ENCODE peak calls at places on chromosomes 3 and 15, in four cellular contexts. M, K, G and S are unnamed samples.

GRCh38 chr15:71424765-71425164 is 309.5 kb downstream of the THSD4 start:
- DNase-seq in G (peak; percentile 23), K (no peak), M (no peak), S (no peak)

GRCh38 chr3:137768361-137769320 is 4.5 kb downstream of the SOX14 start:
- DNase-seq in K (no peak), G (no peak), M (no peak), S (no peak)

GRCh38 chr3:10992946-10993728 is 589 bp downstream of the SLC6A1 start:
- DNase-seq in M (no peak), G (no peak), K (no peak), S (no peak)

GRCh38 chr3:11976976-11977375 is 27.2 kb upstream of the SYN2 start:
- DNase-seq in G (no peak), M (no peak), K (no peak), S (no peak)

GRCh38 chr3:145865329-145865904 is 295.6 kb downstream of the PLOD2 start:
- DNase-seq in G (no peak), K (no peak), M (no peak), S (no peak)

GRCh38 chr3:56321383-56321782 is 146.9 kb downstream of the ERC2 start:
- DNase-seq in G (no peak), M (no peak), K (no peak), S (no peak)

GRCh38 chr3:58272891-58273290 is 33.2 kb upstream of the RPP14 start:
- DNase-seq in K (no peak), G (peak; percentile 42), M (no peak), S (no peak)

GRCh38 chr3:143354342-143354741 is 234.8 kb downstream of the CHST2 start:
- DNase-seq in M (no peak), G (no peak), K (no peak), S (no peak)

GRCh38 chr3:57696861-57697321 is 4.0 kb upstream of the DENND6A start:
- DNase-seq in G (peak; percentile 45), M (no peak), K (peak; percentile 80), S (peak; percentile 53)

GRCh38 chr3:189602471-189602870 is 28.7 kb upstream of the TP63 start:
- DNase-seq in M (no peak), K (no peak), G (no peak), S (no peak)

GRCh38 chr15:27844018-27844666 is 255.0 kb downstream of the OCA2 start:
- DNase-seq in M (no peak), G (peak; percentile 82), K (no peak), S (no peak)

GRCh38 chr15:79593119-79593869 is 161.2 kb downstream of the MINAR1 start:
- DNase-seq in M (no peak), G (peak; percentile 22), K (no peak), S (no peak)

GRCh38 chr15:62770752-62771151 is 271.8 kb upstream of the TPM1 start:
- DNase-seq in G (peak; percentile 94), M (no peak), K (no peak), S (no peak)

GRCh38 chr3:34254285-34254684 is 455.9 kb downstream of the PDCD6IP start:
- DNase-seq in K (no peak), G (no peak), M (no peak), S (no peak)

GRCh38 chr3:101984356-101984755 is 135.0 kb downstream of the NFKBIZ start:
- DNase-seq in G (no peak), K (no peak), M (no peak), S (no peak)

GRCh38 chr3:80232760-80233159 is 465.0 kb upstream of the ROBO1 start:
- DNase-seq in K (no peak), G (peak; percentile 91), M (no peak), S (no peak)

GRCh38 chr3:143590660-143591059 is 257.6 kb downstream of the SLC9A9 start:
- DNase-seq in K (no peak), M (no peak), G (no peak), S (peak; percentile 86)

GRCh38 chr3:132421832-132422231 is 4.5 kb downstream of the DNAJC13 start:
- DNase-seq in M (no peak), G (peak; percentile 69), K (no peak), S (no peak)

GRCh38 chr3:70853161-70853560 is 540.7 kb upstream of the MDFIC2 start:
- DNase-seq in K (no peak), M (no peak), G (no peak), S (no peak)

GRCh38 chr3:137081711-137082110 is 123.9 kb downstream of the IL20RB start:
- DNase-seq in G (no peak), M (no peak), K (no peak), S (no peak)

GRCh38 chr3:14478943-14479550 is 61.1 kb downstream of the GRIP2 start:
- DNase-seq in G (no peak), K (no peak), M (no peak), S (no peak)

GRCh38 chr15:57947781-57948180 is 117.7 kb downstream of the ALDH1A2 start:
- DNase-seq in K (peak; percentile 6), G (no peak), M (no peak), S (no peak)

GRCh38 chr3:175266993-175267960 is 408.1 kb downstream of the NAALADL2 start:
- DNase-seq in K (no peak), G (peak; percentile 84), M (no peak), S (no peak)

GRCh38 chr3:15653326-15653725 is 51.8 kb downstream of the BTD start:
- DNase-seq in G (peak; percentile 32), M (no peak), K (no peak), S (no peak)

GRCh38 chr3:127999509-128000106 is 52.6 kb upstream of the SEC61A1 start:
- DNase-seq in K (no peak), M (no peak), G (no peak), S (no peak)

DNA sequence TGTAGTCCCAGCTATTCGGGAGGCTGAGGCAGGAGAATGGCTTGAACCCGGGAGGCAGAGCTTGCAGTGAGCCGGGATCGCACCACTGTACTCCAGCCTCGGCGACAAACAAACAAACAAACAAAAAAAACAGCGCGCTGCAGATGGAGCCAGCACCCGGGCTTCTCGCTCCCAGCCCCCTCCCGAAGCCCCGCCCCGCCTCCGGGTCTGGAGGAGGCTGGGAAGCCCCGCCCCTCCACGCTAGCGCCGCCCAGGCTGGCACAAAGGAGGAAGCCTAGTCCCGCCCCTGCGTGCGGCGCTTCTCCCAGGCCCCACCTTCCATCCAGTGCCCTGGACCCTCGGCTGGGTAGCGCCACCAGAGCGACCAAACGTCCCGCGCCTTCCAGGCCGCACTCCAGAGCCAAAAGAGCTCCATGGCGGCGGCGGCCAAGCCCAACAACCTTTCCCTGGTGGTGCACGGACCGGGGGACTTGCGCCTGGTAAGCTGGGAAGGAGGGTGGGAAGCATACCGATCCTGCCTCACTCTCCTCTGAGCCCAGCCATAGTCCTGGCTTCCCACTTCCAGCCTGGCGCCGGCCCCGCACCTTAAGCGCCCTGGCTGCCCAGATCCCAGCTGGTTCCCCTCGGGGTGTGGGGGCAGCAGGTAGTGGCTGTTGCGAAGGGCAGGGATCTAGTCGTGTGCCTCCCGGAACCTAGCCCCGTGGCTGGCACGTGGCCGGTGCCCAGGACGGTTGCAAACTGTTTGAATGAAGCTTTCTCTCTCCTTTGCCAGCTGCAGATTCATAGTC is at the start of gene SORD:
- DNase-seq in M (peak; percentile 94), K (peak; percentile 94), G (peak; percentile 69), S (peak; percentile 85)
- TF ChIP-seq POLR2A in M (no peak), K (peak; percentile 43), G (no peak), S (peak; percentile 19)

GRCh38 chr15:31325976-31326728 is 483 bp upstream of the KLF13 start:
- DNase-seq in K (peak; percentile 98), M (peak; percentile 99), G (peak; percentile 97), S (peak; percentile 99)

GRCh38 chr15:31327674-31328424 is 1.2 kb downstream of the KLF13 start:
- DNase-seq in G (peak; percentile 19), K (peak; percentile 79), M (peak; percentile 81), S (peak; percentile 89)

GRCh38 chr15:31325432-31325975 is 1.1 kb upstream of the KLF13 start:
- DNase-seq in G (peak; percentile 6), K (peak; percentile 66), M (peak; percentile 89), S (peak; percentile 84)

GRCh38 chr15:31328425-31328998 is 1.9 kb downstream of the KLF13 start:
- DNase-seq in G (peak; percentile 49), M (no peak), K (no peak), S (peak; percentile 73)

DNA sequence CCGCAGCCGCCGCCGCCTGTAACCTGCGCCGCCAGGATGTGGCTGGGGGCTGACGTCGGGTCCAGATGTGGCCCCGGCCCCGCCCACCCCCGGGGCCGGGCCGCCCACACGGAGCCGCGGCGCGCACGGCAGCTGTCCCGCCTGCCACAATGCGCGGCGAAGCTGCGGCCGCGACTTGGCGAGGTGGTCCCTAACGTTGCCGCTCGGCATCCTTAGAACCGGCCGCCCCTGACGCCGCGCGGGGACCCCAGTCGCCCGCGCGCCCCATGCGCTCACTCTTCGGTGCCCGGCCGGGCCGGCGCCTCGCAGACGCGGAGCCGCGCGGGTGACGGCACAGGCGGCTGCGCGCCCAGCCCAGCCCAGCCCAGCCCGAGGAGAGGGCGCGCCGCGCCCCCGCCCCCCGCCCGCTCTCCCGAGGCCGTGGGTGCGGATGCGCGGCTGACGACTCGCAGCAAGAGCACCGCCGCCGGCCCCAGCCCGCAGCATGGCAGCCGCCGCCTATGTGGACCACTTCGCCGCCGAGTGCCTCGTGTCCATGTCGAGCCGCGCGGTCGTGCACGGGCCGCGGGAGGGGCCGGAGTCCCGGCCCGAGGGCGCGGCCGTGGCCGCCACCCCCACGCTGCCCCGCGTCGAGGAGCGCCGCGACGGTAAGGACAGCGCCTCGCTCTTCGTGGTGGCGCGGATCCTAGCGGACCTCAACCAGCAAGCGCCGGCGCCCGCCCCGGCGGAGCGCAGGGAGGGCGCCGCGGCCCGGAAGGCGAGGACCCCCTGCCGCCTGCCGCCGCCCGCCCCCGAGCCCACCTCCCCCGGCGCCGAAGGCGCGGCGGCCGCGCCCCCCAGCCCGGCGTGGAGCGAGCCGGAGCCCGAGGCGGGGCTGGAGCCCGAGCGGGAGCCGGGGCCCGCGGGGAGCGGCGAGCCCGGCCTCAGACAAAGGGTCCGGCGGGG is at the start of gene KLF13:
- DNase-seq in M (peak; percentile 85), G (peak; percentile 64), K (peak; percentile 74), S (peak; percentile 88)
- TF ChIP-seq POLR2A in M (no peak), G (peak; percentile 75), K (peak; percentile 69), S (peak; percentile 53)

DNA sequence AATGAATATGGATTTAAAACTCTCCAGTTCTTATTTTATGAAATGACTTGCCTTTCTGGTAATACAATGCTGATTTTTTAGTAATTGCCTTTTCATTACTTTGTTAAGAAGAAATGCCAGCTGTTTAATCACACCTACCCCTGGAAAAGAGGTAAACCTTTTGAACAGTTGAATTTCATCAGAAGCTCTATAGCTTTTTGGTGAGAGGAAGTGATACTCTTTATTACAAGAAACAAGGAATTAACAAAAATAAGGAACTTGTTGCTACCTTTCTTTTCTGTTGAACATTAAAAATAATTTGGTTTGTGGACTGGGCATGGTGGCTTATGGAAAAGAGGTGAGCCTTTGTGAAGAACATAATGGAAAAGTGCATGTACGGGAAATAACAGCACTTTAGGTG is 19.7 kb downstream of the BLOC1S6 start:
- DNase-seq in K (no peak), G (no peak), M (no peak), S (no peak)
- TF ChIP-seq POLR2A in K (no peak), G (no peak), M (no peak), S (no peak)

DNA sequence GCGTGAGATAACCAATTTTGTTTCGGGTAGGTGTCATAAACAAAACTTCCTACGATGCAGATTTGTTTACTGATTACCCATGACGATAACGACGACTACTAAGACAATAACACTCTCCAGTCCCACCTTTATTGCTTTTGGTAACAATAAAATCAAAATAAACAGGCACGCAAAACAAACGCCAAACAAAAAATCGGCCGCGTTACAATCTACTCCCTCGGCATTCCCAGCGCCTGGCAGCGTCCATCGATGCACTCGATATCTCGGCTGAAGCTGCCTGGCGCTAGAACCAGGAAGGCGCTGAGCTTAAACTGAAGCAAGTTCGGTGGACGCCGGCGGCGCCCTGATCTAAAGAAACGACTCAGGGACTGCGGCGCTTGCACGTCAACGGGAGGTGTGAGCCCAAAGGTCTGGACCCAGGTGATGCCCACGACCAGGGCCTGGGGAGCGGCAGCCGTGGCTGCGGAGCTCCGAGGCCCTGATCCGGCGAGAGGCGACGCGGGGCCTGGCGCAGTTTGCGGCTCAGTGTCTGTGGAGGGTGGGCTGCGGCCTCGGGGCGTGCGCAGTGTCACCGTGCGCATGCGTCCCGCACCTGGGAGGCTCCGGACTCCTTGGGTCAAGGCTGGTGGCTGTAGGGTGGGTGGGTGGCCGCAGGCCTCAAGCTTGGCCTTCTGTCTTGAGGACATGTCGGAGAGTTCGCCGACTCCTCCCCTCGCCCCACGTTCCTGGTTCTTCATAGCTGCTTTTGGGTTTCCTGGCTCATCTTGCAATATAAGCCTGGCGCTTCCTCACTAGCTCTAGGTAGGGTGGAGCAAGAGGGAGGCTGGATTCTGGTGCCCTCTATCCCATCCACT is at the start of gene RSRC1:
- DNase-seq in M (peak; percentile 90), G (peak; percentile 89), K (peak; percentile 86), S (peak; percentile 93)
- TF ChIP-seq POLR2A in M (no peak), G (peak; percentile 50), K (peak; percentile 16), S (peak; percentile 81)